ENCODE peak calls at places on chromosome 22, in seven cellular contexts. K is brain microvascular endothelial cell, U is mesenteric fat pad, A is RWPE1, E is aorta, S is pons, T is GM06990. Q is an unnamed sample.

GRCh38 chr22:44736581-44737413 is 15.6 kb upstream of the ARHGAP8 start:
- DNase-seq in K (no peak), U (no peak), A (no peak), E (no peak), S (no peak), T (no peak), Q (no peak)

GRCh38 chr22:31926969-31927368 is 17.4 kb upstream of the YWHAH start:
- DNase-seq in K (no peak), U (no peak), A (peak; percentile 51), E (no peak), S (no peak), T (no peak), Q (no peak)

GRCh38 chr22:26550498-26551033 is 38.3 kb upstream of the TFIP11 start:
- DNase-seq in K (peak; percentile 87), U (no peak), A (no peak), E (peak; percentile 87), S (peak; percentile 22), T (no peak), Q (peak; percentile 53)

GRCh38 chr22:29912605-29913398 is 29.8 kb downstream of the MTMR3 start:
- DNase-seq in K (peak; percentile 74), U (no peak), A (no peak), E (no peak), S (no peak), T (no peak), Q (no peak)

GRCh38 chr22:37907036-37907954 is 1.2 kb downstream of the MICALL1 start:
- DNase-seq in K (no peak), U (no peak), A (no peak), E (no peak), S (no peak), T (no peak), Q (no peak)

GRCh38 chr22:48893288-48894063 is 934.2 kb downstream of the BRD1 start:
- DNase-seq in K (no peak), U (peak; percentile 60), A (no peak), E (no peak), S (no peak), T (no peak), Q (no peak)

GRCh38 chr22:35292786-35293185 is 6.9 kb upstream of the TOM1 start:
- DNase-seq in K (no peak), U (no peak), A (no peak), E (no peak), S (no peak), T (no peak), Q (no peak)

GRCh38 chr22:44542561-44543222 is 44.7 kb upstream of the RTL6 start:
- DNase-seq in K (no peak), U (peak; percentile 81), A (no peak), E (no peak), S (no peak), T (no peak), Q (no peak)

GRCh38 chr22:28025866-28026575 is 107.0 kb upstream of the PITPNB start:
- DNase-seq in K (no peak), U (peak; percentile 83), A (no peak), E (peak; percentile 47), S (no peak), T (no peak), Q (no peak)

GRCh38 chr22:47859891-47860290 is 1097.4 kb downstream of the TBC1D22A start:
- DNase-seq in K (no peak), U (no peak), A (no peak), E (no peak), S (no peak), T (no peak), Q (no peak)

GRCh38 chr22:37021041-37021440 is 1.5 kb downstream of the MPST start:
- DNase-seq in K (no peak), U (no peak), A (no peak), E (no peak), S (no peak), T (no peak), Q (no peak)

GRCh38 chr22:22682807-22683667 is 38.6 kb downstream of the GGTLC2 start:
- DNase-seq in K (peak; percentile 16), U (peak; percentile 35), A (no peak), E (no peak), S (no peak), T (no peak), Q (no peak)

Q was measured in globus pallidus.